ENCODE peak calls at places on chromosomes 3 and 15, in four cellular contexts. D is GM23248, H is PC-3, S is neural progenitor cell. B is an unnamed sample.

GRCh38 chr3:197494366-197495058 is 61.3 kb downstream of the BDH1 start:
- DNase-seq in D (peak; percentile 56), H (peak; percentile 16), S (no peak), B (peak; percentile 65)

GRCh38 chr3:107962946-107963345 is 127.9 kb downstream of the CD47 start:
- DNase-seq in D (peak; percentile 68), H (peak; percentile 66), S (no peak), B (peak; percentile 62)

GRCh38 chr15:77904901-77905300 is 172.6 kb downstream of the TBC1D2B start:
- DNase-seq in D (no peak), H (no peak), S (no peak), B (no peak)

GRCh38 chr15:59701880-59702279 is 12.8 kb upstream of the BNIP2 start:
- DNase-seq in D (no peak), H (no peak), S (no peak), B (no peak)

GRCh38 chr3:101065962-101066361 is 72.7 kb upstream of the ABI3BP start:
- DNase-seq in D (peak; percentile 94), H (peak; percentile 91), S (no peak), B (peak; percentile 86)

GRCh38 chr3:101217458-101217849 is 102.9 kb downstream of the IMPG2 start:
- DNase-seq in D (no peak), H (no peak), S (no peak), B (no peak)

GRCh38 chr15:39171944-39172368 is 408.9 kb upstream of the THBS1 start:
- DNase-seq in D (peak; percentile 96), H (peak; percentile 98), S (peak; percentile 86), B (peak; percentile 85)

GRCh38 chr3:154795582-154795981 is 284.5 kb upstream of the MME start:
- DNase-seq in D (peak; percentile 96), H (peak; percentile 68), S (no peak), B (no peak)

GRCh38 chr15:59147666-59148065 is 42.7 kb downstream of the CCNB2 start:
- DNase-seq in D (no peak), H (no peak), S (no peak), B (no peak)

GRCh38 chr3:111227216-111227615 is 155.6 kb downstream of the NECTIN3 start:
- DNase-seq in D (peak; percentile 74), H (peak; percentile 73), S (no peak), B (no peak)

GRCh38 chr3:33664195-33664594 is 53.9 kb downstream of the CLASP2 start:
- DNase-seq in D (peak; percentile 87), H (peak; percentile 85), S (no peak), B (peak; percentile 58)

GRCh38 chr3:98869391-98869790 is 32.1 kb downstream of the DCBLD2 start:
- DNase-seq in D (no peak), H (no peak), S (no peak), B (no peak)

GRCh38 chr15:37122703-37123102 is 22.4 kb upstream of the MEIS2 start:
- DNase-seq in D (no peak), H (no peak), S (no peak), B (no peak)

GRCh38 chr15:80777137-80777536 is 2.0 kb upstream of the CEMIP start:
- DNase-seq in D (peak; percentile 96), H (peak; percentile 66), S (no peak), B (peak; percentile 64)

GRCh38 chr3:102471001-102471400 is 36.2 kb downstream of the ZPLD1 start:
- DNase-seq in D (no peak), H (peak; percentile 23), S (peak; percentile 7), B (no peak)

GRCh38 chr3:102024270-102024904 is 175.1 kb downstream of the NFKBIZ start:
- DNase-seq in D (no peak), H (no peak), S (no peak), B (no peak)

GRCh38 chr3:2771193-2771592 is 339.0 kb downstream of the IL5RA start:
- DNase-seq in D (no peak), H (no peak), S (no peak), B (no peak)
- H3K27me3 ChIP-seq in D (no peaks in the 10 kb centered on the region), H (no peaks in the 10 kb centered on the region), S (peaks cover 4% of the 10 kb centered on the region), B (no peaks in the 10 kb centered on the region)

GRCh38 chr15:98896802-98897732 is 110.5 kb downstream of the PGPEP1L start:
- DNase-seq in D (peak; percentile 98), H (peak; percentile 97), S (no peak), B (peak; percentile 52)
- H3K27ac ChIP-seq in D (peak overlapping the region; percentile 93), H (peak overlapping the region; percentile 99), S (no peak overlapping the region), B (peak overlapping the region; percentile 97)

GRCh38 chr3:13209334-13209733 is 136.1 kb upstream of the IQSEC1 start:
- DNase-seq in D (no peak), H (no peak), S (no peak), B (no peak)
- H3F3A ChIP-seq in D (no peaks in the 10 kb centered on the region), H (no peaks in the 10 kb centered on the region), S (no peaks in the 10 kb centered on the region), B (no peaks in the 10 kb centered on the region)

GRCh38 chr3:124157748-124158147 is 165.8 kb upstream of the ROPN1 start:
- DNase-seq in D (no peak), H (no peak), S (no peak), B (no peak)

GRCh38 chr3:124161453-124161852 is 169.5 kb upstream of the ROPN1 start:
- DNase-seq in D (no peak), H (no peak), S (no peak), B (no peak)

GRCh38 chr3:124158174-124158812 is 166.4 kb upstream of the ROPN1 start:
- DNase-seq in D (no peak), H (no peak), S (no peak), B (no peak)

GRCh38 chr3:124157000-124157712 is 165.2 kb upstream of the ROPN1 start:
- DNase-seq in D (no peak), H (peak; percentile 30), S (no peak), B (no peak)
- H3K27me3 ChIP-seq in D (peaks cover 17% of the 10 kb centered on the region), H (no peaks in the 10 kb centered on the region), S (no peaks in the 10 kb centered on the region), B (peaks cover 64% of the 10 kb centered on the region)

DNA sequence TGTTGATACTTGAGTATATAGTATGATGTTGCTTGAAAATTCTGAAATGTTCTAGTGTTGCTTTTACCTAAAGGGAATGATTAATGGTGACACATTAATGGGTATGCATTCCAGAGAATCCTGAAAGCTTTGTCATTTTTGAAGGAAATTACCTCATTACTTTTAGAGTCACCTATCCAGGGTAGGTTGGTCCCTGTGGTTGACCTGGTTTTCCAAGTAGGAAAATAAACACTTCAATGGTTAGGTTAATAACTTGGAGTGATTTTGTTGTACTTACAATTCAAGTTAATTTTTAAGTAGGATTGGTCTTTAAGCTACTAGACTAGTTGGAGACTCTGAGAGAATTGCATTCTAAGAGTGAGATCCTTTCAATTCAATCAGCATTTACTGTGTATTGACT is 31.0 kb downstream of the MITF start:
- DNase-seq in D (peak; percentile 14), H (peak; percentile 85), S (no peak), B (peak; percentile 15)
- H3K27ac ChIP-seq in D (no peak overlapping the region), H (peak overlapping the region; percentile 87), S (no peak overlapping the region), B (peak overlapping the region; percentile 87)

B was measured in PC-9.